ENCODE peak calls at places on chromosomes 3 and 15, in five cellular contexts. F is heart right ventricle; A is naive thymus-derived CD4-positive, alpha-beta T cell; L is MM.1S; H is hepatocyte. O is an unnamed sample. For H3K9me3, the result is how much of the 10 kb centered on the place peaks cover.

GRCh38 chr3:113142476-113142875 is 68.9 kb upstream of the BOC start:
- DNase-seq in F (no peak), H (no peak), A (no peak), L (no peak), O (no peak)

GRCh38 chr3:117660941-117661635 is 951.5 kb downstream of the TUSC7 start:
- DNase-seq in L (no peak), F (no peak), H (no peak), A (no peak), O (no peak)

GRCh38 chr15:61916104-61916503 is 144.1 kb downstream of the VPS13C start:
- DNase-seq in F (peak), A (no peak), H (no peak), L (no peak), O (no peak)

GRCh38 chr15:75362642-75363249 is 5.7 kb downstream of the MAN2C1 start:
- DNase-seq in F (no peak), H (no peak), L (no peak), A (no peak), O (no peak)

GRCh38 chr3:45024601-45025262 is 1.4 kb upstream of the CLEC3B start:
- DNase-seq in H (no peak), L (no peak), F (peak), A (no peak), O (no peak)

GRCh38 chr3:161389445-161390036 is 18.2 kb upstream of the SPTSSB start:
- DNase-seq in F (no peak), H (no peak), L (no peak), A (no peak), O (no peak)

GRCh38 chr3:76307556-76307955 is 522.2 kb upstream of the ZNF717 start:
- DNase-seq in L (no peak), H (no peak), A (no peak), F (no peak), O (no peak)

GRCh38 chr3:139020868-139021234 is at the start of gene PRR23B:
- DNase-seq in H (no peak), F (no peak), L (no peak), A (no peak), O (no peak)

GRCh38 chr3:50321146-50321843 is 1.2 kb downstream of the HYAL2 start:
- DNase-seq in F (peak), H (peak), A (peak), L (peak), O (peak)

GRCh38 chr3:175149675-175150074 is 290.5 kb downstream of the NAALADL2 start:
- DNase-seq in A (no peak), L (peak), H (peak), F (no peak), O (no peak)

GRCh38 chr3:141462176-141462859 is 24.5 kb upstream of the RASA2 start:
- DNase-seq in F (no peak), H (no peak), A (no peak), L (no peak), O (no peak)

GRCh38 chr3:73592154-73592877 is 32.4 kb downstream of the PDZRN3 start:
- DNase-seq in F (no peak), H (no peak), L (no peak), A (no peak), O (no peak)

GRCh38 chr3:15638193-15638890 is 36.8 kb downstream of the BTD start:
- DNase-seq in H (peak), A (no peak), F (no peak), L (peak), O (no peak)

GRCh38 chr3:77039606-77040553 is at the start of gene ROBO2:
- DNase-seq in A (no peak), L (no peak), F (no peak), H (peak), O (no peak)

GRCh38 chr3:5138214-5138981 is 16.3 kb downstream of the ARL8B start:
- DNase-seq in L (no peak), F (no peak), A (no peak), H (peak), O (no peak)

GRCh38 chr3:5051772-5052171 is 70.3 kb upstream of the ARL8B start:
- DNase-seq in A (no peak), H (no peak), L (no peak), F (no peak), O (no peak)

GRCh38 chr3:24598691-24599090 is 104.0 kb upstream of the THRB start:
- DNase-seq in H (peak), F (no peak), L (no peak), A (no peak), O (no peak)

GRCh38 chr15:75640483-75641175 is 605 bp upstream of the IMP3 start:
- DNase-seq in H (peak), F (no peak), L (peak), A (peak), O (peak)

GRCh38 chr15:101158166-101159095 is 93.4 kb downstream of the CHSY1 start:
- DNase-seq in H (no peak), L (no peak), F (no peak), A (no peak), O (no peak)

GRCh38 chr15:22257668-22258401 is 177.5 kb downstream of the OR4M2 start:
- DNase-seq in H (no peak), L (peak), F (no peak), A (peak), O (no peak)
- H3K9me3 ChIP-seq in H (under half), L (under half), F (under half), A (under half), O (under half)

DNA sequence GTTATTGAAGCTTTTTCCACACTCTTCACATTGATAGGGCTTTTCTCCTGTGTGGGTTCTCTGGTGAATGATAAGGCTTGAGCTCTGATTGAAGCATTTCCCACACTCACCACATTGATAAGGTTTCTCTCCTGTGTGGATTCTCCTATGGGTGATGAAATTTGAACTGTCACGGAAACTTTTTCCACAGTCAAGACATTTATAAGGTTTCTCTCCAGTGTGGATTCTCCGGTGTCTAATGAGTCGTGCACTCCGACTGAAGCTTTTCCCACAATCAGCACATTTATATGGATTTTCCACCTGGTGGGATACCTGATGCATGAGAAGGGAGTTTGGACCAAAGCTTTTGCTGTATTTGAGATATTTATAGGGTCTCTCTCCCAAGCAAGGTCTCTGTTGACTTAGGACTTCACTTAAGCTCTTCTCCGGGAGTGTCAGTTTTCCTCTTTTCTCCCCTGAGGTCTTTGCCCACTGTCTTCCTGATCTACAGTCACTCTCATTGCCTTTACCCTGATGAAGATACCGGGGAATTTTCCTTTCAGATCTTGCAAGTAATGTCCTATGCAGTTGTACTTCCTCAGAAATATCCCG is 9.4 kb downstream of the ZSCAN29 start:
- DNase-seq in A (no peak), F (no peak), L (no peak), H (no peak), O (no peak)
- H3K9me3 ChIP-seq in A (under half), F (under half), L (under half), H (under half), O (under half)

DNA sequence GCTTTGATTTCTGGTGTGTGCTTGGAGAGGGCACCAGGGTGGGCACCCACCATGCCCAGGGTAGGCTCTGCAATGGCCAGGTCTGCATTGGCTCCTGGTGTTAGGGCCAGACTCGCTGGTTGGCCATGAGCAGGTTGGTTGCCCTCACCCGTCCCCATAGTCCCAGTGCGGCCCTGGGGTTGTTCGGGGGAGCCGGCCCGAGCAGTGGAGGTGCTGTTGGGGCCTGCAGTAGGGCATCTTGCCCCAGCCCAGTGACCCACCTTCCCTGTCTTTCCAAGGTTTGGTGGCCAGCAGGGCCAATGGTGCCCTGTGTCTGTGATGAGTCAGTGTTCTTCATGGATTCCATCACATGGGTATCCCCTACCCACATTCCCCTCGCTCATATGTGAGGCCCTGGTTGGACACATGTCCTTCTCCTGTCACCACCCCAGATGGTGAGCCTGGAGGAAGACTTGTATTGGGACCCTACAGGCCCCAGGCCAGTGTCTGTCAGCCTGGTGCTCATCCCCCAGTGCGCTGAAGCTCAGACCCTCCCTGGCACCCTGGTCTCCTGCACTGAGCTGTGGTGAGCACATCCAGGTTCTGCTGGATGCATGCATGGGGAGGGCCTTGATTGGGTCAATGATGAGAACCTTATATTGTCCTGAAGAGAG is 190.1 kb downstream of the UBE3A start:
- DNase-seq in L (no peak), A (no peak), H (no peak), F (peak), O (no peak)
- H3K9me3 ChIP-seq in L (under half), A (under half), H (under half), F (under half), O (under half)

DNA sequence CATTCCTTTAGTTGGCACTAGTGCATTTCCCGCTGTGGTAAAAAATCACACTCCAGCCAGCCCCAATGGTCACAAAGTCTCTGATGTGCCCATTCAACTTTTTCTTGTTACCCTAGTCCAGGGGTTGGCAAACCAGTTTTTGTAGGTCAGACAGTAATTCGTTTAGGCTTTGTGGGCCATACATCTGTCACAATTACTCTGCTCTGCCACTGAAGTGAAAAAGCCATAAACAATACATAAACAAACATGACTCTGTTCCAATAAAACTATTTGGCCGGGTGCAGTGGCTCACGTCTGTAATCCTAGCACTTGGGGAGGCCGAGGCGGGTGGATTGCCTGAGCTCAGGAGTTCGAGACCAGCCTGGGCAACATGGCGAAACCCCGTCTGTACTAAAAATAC is 78.5 kb downstream of the POLR2M start:
- DNase-seq in H (no peak), A (no peak), L (no peak), F (no peak), O (no peak)
- H3K9me3 ChIP-seq in H (under half), A (under half), L (under half), F (under half), O (under half)